ENCODE peak calls at places on chromosomes 2 and 18, in ten cellular contexts. I is adrenal gland; H is Caco-2; G is CD8-positive, alpha-beta memory T cell; N is Panc1; R is breast epithelium; W is neuronal stem cell; U is tibial artery; E is GM12864; V is heart left ventricle. J is an unnamed sample.

GRCh38 chr2:116489944-116490343 is 1324.5 kb upstream of the DDX18 start:
- DNase-seq in I (no peak), H (no peak), G (no peak), N (no peak), R (no peak), W (no peak), U (no peak), E (no peak), V (no peak), J (no peak)

GRCh38 chr2:96556441-96557330 is 20.1 kb downstream of the ARID5A start:
- DNase-seq in I (peak; percentile 67), H (peak; percentile 89), G (no peak), N (peak; percentile 94), R (no peak), W (no peak), U (no peak), E (no peak), V (no peak), J (peak; percentile 65)

GRCh38 chr2:86249176-86249842 is 50.1 kb downstream of the MRPL35 start:
- DNase-seq in I (no peak), H (no peak), G (no peak), N (no peak), R (no peak), W (no peak), U (peak; percentile 30), E (no peak), V (no peak), J (peak; percentile 77)

GRCh38 chr2:225598922-225599321 is 199.4 kb downstream of the NYAP2 start:
- DNase-seq in I (no peak), H (no peak), G (no peak), N (no peak), R (no peak), W (no peak), U (no peak), E (no peak), V (no peak), J (no peak)

GRCh38 chr2:172561270-172561669 is 5.4 kb downstream of the PDK1 start:
- DNase-seq in I (no peak), H (no peak), G (no peak), N (no peak), R (no peak), W (no peak), U (no peak), E (no peak), V (no peak), J (no peak)

GRCh38 chr2:207926133-207927076 is 98.9 kb downstream of the PLEKHM3 start:
- DNase-seq in I (peak; percentile 62), H (no peak), G (no peak), N (no peak), R (no peak), W (no peak), U (peak; percentile 68), E (no peak), V (no peak), J (peak; percentile 52)

GRCh38 chr2:69594341-69594740 is 49.2 kb downstream of the AAK1 start:
- DNase-seq in I (no peak), H (no peak), G (no peak), N (no peak), R (no peak), W (no peak), U (no peak), E (no peak), V (no peak), J (peak; percentile 45)

GRCh38 chr2:172893111-172893510 is 157.5 kb downstream of the RAPGEF4 start:
- DNase-seq in I (no peak), H (no peak), G (no peak), N (no peak), R (no peak), W (no peak), U (no peak), E (no peak), V (no peak), J (no peak)

GRCh38 chr2:222709191-222709891 is 37.9 kb downstream of the MOGAT1 start:
- DNase-seq in I (peak; percentile 37), H (peak; percentile 93), G (no peak), N (peak; percentile 60), R (no peak), W (peak; percentile 23), U (peak; percentile 76), E (no peak), V (peak; percentile 76), J (peak; percentile 98)

GRCh38 chr18:21307578-21307977 is 65.5 kb downstream of the GREB1L start:
- DNase-seq in I (no peak), H (no peak), G (no peak), N (no peak), R (no peak), W (no peak), U (no peak), E (no peak), V (no peak), J (no peak)

GRCh38 chr2:61770746-61771145 is 83.1 kb downstream of the FAM161A start:
- DNase-seq in I (no peak), H (no peak), G (no peak), N (no peak), R (no peak), W (no peak), U (no peak), E (no peak), V (no peak), J (no peak)

GRCh38 chr2:219530048-219530963 is 13.3 kb downstream of the CHPF start:
- DNase-seq in I (peak; percentile 87), H (peak; percentile 93), G (peak; percentile 78), N (peak; percentile 62), R (peak; percentile 86), W (peak; percentile 82), U (peak; percentile 74), E (peak; percentile 43), V (peak; percentile 92), J (peak; percentile 78)
- H3K4me3 ChIP-seq in I (no peak overlapping the region), H (no peak overlapping the region), G (no peak overlapping the region), N (peak overlapping the region; percentile 7), R (no peak overlapping the region), W (no peak overlapping the region), U (peak overlapping the region; percentile 21), E (no peak overlapping the region), V (no peak overlapping the region), J (peak overlapping the region; percentile 1)

DNA sequence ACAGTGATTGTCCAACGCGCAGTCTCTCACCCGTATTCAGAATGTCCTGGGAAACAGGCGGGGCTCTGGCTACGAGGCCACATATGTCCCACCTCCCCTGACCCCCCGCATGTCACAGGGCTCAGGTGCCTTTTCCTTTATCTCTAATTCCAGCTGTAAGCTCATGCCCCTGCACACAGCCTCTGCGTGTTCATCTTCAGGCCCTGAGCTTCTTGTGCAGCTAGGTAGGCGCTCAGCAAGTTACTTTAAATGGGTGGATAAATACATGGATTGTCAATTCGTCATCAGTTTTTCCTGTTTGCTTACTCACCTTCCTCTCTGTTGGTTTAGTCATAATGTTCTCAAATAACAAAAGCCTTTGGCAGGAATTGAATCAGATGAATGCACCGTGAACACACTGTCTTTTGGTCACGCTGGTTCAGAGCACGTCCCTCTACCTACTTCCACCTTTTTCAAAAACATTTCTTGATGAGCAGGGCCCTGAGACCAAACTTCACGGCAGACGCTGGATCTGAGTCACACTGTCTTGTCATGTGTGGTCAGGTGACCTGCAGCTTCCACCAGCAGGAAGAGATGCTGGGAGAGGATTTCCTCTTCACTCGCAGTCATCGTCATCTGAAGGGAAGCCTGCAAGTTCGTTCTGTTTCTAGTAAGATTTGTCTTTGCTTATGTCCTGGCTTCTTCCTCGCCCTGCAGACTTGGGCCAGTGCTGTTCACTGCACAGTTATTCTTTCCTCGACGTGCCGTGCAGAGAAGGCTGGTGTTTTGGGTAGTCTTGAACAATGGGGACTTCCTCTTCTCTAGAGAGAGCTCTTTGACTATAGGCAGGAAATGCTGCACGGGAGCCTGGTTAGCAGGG is 138.1 kb downstream of the PTGR3 start:
- DNase-seq in I (no peak), H (no peak), G (peak; percentile 69), N (peak; percentile 95), R (no peak), W (no peak), U (peak; percentile 60), E (peak; percentile 54), V (no peak), J (peak; percentile 86)
- H3K4me3 ChIP-seq in I (no peak overlapping the region), H (no peak overlapping the region), G (peak overlapping the region; percentile 61), N (no peak overlapping the region), R (no peak overlapping the region), W (no peak overlapping the region), U (no peak overlapping the region), E (peak overlapping the region; percentile 5), V (peak overlapping the region; percentile 8), J (peak overlapping the region; percentile 0)

GRCh38 chr18:34224423-34225217 is at the start of gene NOL4:
- DNase-seq in I (peak; percentile 47), H (peak; percentile 72), G (no peak), N (no peak), R (peak; percentile 58), W (peak; percentile 98), U (no peak), E (no peak), V (peak; percentile 68), J (peak; percentile 60)

GRCh38 chr18:34222396-34223163 is 2.1 kb downstream of the NOL4 start:
- DNase-seq in I (peak; percentile 14), H (peak; percentile 0), G (no peak), N (no peak), R (no peak), W (no peak), U (peak; percentile 20), E (no peak), V (peak; percentile 73), J (peak; percentile 9)

GRCh38 chr18:34223893-34224422 is 755 bp downstream of the NOL4 start:
- DNase-seq in I (no peak), H (no peak), G (no peak), N (no peak), R (no peak), W (no peak), U (no peak), E (no peak), V (no peak), J (peak; percentile 5)

GRCh38 chr18:34222025-34222395 is 2.7 kb downstream of the NOL4 start:
- DNase-seq in I (peak; percentile 14), H (no peak), G (no peak), N (no peak), R (no peak), W (no peak), U (no peak), E (no peak), V (no peak), J (peak; percentile 3)

DNA sequence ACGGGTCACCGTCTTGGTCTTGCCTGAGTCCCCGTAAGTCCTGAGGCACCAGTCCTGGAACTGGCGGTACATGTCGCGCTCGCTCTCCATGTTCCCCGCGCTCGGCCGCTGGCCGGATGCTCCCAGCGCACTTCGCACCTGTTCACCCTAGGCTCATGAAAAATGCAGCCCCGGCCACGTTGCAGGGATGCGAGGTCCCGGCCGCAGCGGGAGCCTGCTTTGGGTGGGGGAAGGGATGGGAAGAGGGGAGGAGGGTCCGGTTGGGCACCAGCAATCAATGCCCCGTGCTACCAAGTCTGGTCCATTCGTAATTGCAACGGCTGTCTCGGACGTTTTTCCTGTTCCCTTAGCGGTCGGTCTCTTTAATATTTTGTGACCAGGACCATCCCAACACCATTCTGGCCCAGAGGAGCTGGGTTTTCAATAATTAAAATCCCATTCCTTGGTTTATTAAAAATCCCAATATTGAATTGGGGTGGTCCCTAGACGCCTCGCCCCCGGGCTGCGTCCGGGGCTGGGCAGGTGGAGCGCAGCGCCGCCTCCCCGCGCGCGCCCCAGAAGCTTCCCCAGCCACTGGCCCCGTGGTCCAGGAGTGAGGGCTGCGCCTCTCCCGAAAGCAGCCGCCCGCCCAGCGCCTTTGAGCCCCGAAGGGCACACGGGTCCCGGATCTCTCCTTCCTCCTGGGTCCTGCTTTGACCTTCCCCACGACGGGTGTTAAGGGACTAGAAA is 1.4 kb downstream of the NOL4 start:
- DNase-seq in I (peak; percentile 13), H (peak; percentile 2), G (no peak), N (no peak), R (no peak), W (no peak), U (no peak), E (no peak), V (peak; percentile 60), J (peak; percentile 9)
- H3K4me3 ChIP-seq in I (no peak overlapping the region), H (no peak overlapping the region), G (no peak overlapping the region), N (peak overlapping the region; percentile 39), R (peak overlapping the region; percentile 37), W (peak overlapping the region; percentile 84), U (peak overlapping the region; percentile 57), E (no peak overlapping the region), V (peak overlapping the region; percentile 39), J (peak overlapping the region; percentile 50)

GRCh38 chr18:9117980-9118841 is 15.7 kb downstream of the NDUFV2 start:
- DNase-seq in I (no peak), H (no peak), G (peak; percentile 37), N (no peak), R (no peak), W (no peak), U (no peak), E (no peak), V (no peak), J (no peak)
- H3K4me3 ChIP-seq in I (no peak overlapping the region), H (no peak overlapping the region), G (peak overlapping the region; percentile 43), N (no peak overlapping the region), R (no peak overlapping the region), W (no peak overlapping the region), U (peak overlapping the region; percentile 37), E (no peak overlapping the region), V (no peak overlapping the region), J (no peak overlapping the region)

J was measured in astrocyte of the spinal cord.